ENCODE peak calls at places on chromosomes 5 and 9, in nine cellular contexts. N is A549, C is sigmoid colon, W is transverse colon, E is ovary, O is stomach, A is upper lobe of left lung, P is suprapubic skin, U is HepG2. T is an unnamed sample.
A peak's percentile ranks its signal among the peaks of the same experiment; 100 is the strongest.

GRCh38 chr9:131960805-131961495 is 118.7 kb downstream of the MED27 start:
- DNase-seq in E (no peak), W (no peak), O (no peak), A (no peak), U (no peak), N (no peak), P (no peak), C (no peak), T (no peak)

GRCh38 chr9:71795097-71795807 is 26.9 kb upstream of the CEMIP2 start:
- DNase-seq in O (no peak), C (no peak), E (no peak), P (no peak), W (no peak), A (no peak), N (no peak), U (no peak), T (no peak)

GRCh38 chr5:141989720-141990119 is 20.8 kb downstream of the RNF14 start:
- DNase-seq in W (no peak), C (no peak), A (no peak), U (no peak), E (no peak), N (no peak), O (no peak), P (no peak), T (no peak)

GRCh38 chr5:180007582-180007981 is 64.0 kb downstream of the RNF130 start:
- DNase-seq in O (no peak), N (no peak), E (no peak), C (no peak), W (no peak), U (no peak), P (no peak), A (no peak), T (no peak)

GRCh38 chr5:75522025-75522424 is 10.3 kb downstream of the POLK start:
- DNase-seq in E (no peak), A (no peak), W (no peak), P (no peak), O (no peak), N (no peak), U (no peak), C (no peak), T (no peak)

GRCh38 chr5:91937121-91937520 is 554.0 kb upstream of the ARRDC3 start:
- DNase-seq in O (no peak), C (no peak), P (no peak), U (no peak), N (no peak), W (no peak), A (no peak), E (no peak), T (no peak)

GRCh38 chr5:76737131-76737556 is 21.2 kb downstream of the F2R start:
- DNase-seq in U (no peak), N (no peak), A (no peak), C (no peak), P (no peak), W (no peak), E (no peak), O (no peak), T (no peak)

GRCh38 chr9:17578911-17579793 is at the start of gene SH3GL2:
- DNase-seq in W (peak; percentile 53), P (no peak), N (peak; percentile 15), U (no peak), C (no peak), O (peak; percentile 82), A (peak; percentile 90), E (peak; percentile 20), T (no peak)

GRCh38 chr5:23730023-23730422 is 222.6 kb downstream of the PRDM9 start:
- DNase-seq in W (no peak), E (no peak), P (no peak), C (no peak), U (no peak), O (no peak), A (no peak), N (no peak), T (no peak)

GRCh38 chr5:96483878-96484277 is 50.8 kb upstream of the PCSK1 start:
- DNase-seq in W (no peak), O (no peak), P (no peak), E (no peak), A (no peak), C (no peak), N (no peak), U (peak; percentile 32), T (no peak)

GRCh38 chr5:148457183-148457620 is 73.4 kb downstream of the FBXO38 start:
- DNase-seq in E (no peak), C (no peak), A (no peak), O (no peak), W (no peak), P (no peak), N (peak; percentile 9), U (no peak), T (no peak)

GRCh38 chr9:124420991-124421543 is 5.8 kb upstream of the PSMB7 start:
- DNase-seq in A (no peak), O (no peak), N (no peak), P (no peak), E (no peak), W (no peak), U (no peak), C (peak; percentile 53), T (no peak)

GRCh38 chr9:14652729-14653377 is 40.4 kb downstream of the ZDHHC21 start:
- DNase-seq in N (no peak), W (no peak), C (no peak), E (no peak), P (no peak), A (no peak), O (no peak), U (peak; percentile 70), T (no peak)
- TF ChIP-seq EP300 in N (no peak), W (no peak), C (no peak), E (no peak), P (no peak), A (no peak), O (no peak), U (no peak), T (no peak)

DNA sequence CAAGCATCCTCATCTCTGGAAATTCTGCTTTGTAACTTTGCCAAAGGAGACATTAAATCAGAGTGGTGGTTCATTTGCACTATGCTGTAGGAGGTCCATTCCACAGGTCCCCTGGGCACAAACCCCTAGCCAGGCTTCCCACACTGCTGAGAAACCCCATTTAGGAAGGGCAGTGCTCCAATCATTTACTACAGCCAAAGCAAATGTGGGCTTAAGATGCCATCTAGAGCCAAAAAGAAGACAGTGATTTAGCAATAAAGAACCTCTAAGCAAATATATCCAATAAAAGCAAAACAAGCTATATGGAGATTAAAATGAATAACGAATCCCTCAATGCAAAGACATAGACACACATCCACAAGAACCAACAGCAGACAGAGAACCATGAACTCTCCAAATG is 129.0 kb upstream of the ALDH1B1 start:
- DNase-seq in O (no peak), C (no peak), E (no peak), P (no peak), U (peak; percentile 7), N (no peak), A (no peak), W (no peak), T (no peak)
- TF ChIP-seq CTCF in O (no peak), C (no peak), E (no peak), P (no peak), U (peak; percentile 62), N (peak; percentile 56), A (no peak), W (no peak), T (no peak)

GRCh38 chr5:61734001-61734400 is 401.9 kb downstream of the ZSWIM6 start:
- DNase-seq in O (no peak), E (no peak), N (no peak), P (no peak), A (no peak), W (no peak), C (no peak), U (no peak), T (no peak)

GRCh38 chr5:61734966-61735365 is 402.9 kb downstream of the ZSWIM6 start:
- DNase-seq in O (no peak), P (no peak), A (no peak), U (no peak), E (no peak), C (no peak), W (no peak), N (no peak), T (no peak)

GRCh38 chr5:61735531-61735930 is 403.5 kb downstream of the ZSWIM6 start:
- DNase-seq in C (no peak), N (no peak), O (no peak), W (no peak), P (no peak), A (no peak), E (no peak), U (no peak), T (no peak)

GRCh38 chr5:61737991-61738390 is 405.9 kb downstream of the ZSWIM6 start:
- DNase-seq in A (no peak), C (no peak), N (no peak), O (no peak), W (no peak), U (no peak), P (no peak), E (no peak), T (no peak)

DNA sequence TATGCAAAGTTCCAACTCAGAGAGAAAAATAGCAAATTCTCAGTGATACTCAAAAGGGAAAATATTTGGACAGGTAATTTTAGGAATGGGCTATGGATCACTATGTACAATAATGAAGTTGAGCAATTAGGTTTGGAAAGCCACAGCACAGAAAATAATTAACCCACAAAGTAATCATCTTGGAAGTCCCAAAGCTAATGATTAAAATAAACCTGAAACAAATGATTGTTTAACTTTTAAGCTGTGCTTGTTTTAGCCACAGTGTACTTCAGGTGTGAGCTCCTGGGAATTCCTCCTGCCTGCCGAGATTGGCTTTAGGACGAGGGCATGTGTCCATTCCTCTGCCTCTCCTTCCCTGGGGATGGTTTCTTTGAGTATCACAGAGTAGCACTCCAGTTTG is 403.9 kb downstream of the ZSWIM6 start:
- DNase-seq in O (no peak), C (no peak), A (no peak), P (no peak), E (no peak), U (no peak), N (no peak), W (no peak), T (no peak)
- TF ChIP-seq EP300 in O (no peak), C (no peak), A (no peak), P (no peak), E (no peak), U (no peak), N (no peak), W (no peak), T (no peak)

GRCh38 chr5:52945040-52945439 is 44.1 kb upstream of the ITGA2 start:
- DNase-seq in C (no peak), O (no peak), E (no peak), U (no peak), N (no peak), W (no peak), P (no peak), A (no peak), T (no peak)

GRCh38 chr5:52947851-52948250 is 41.3 kb upstream of the ITGA2 start:
- DNase-seq in P (no peak), W (no peak), N (no peak), A (no peak), U (no peak), E (no peak), O (no peak), C (no peak), T (no peak)

GRCh38 chr5:52947208-52947607 is 41.9 kb upstream of the ITGA2 start:
- DNase-seq in O (no peak), U (no peak), W (no peak), N (no peak), P (no peak), A (no peak), C (peak; percentile 68), E (peak; percentile 31), T (no peak)

GRCh38 chr5:52943808-52944207 is 45.3 kb upstream of the ITGA2 start:
- DNase-seq in O (no peak), C (no peak), E (no peak), U (no peak), A (peak; percentile 29), N (no peak), P (no peak), W (no peak), T (no peak)

GRCh38 chr5:52943285-52943684 is 45.9 kb upstream of the ITGA2 start:
- DNase-seq in O (no peak), W (no peak), C (no peak), U (peak; percentile 6), P (no peak), N (no peak), E (no peak), A (no peak), T (no peak)
- TF ChIP-seq CTCF in O (no peak), W (no peak), C (no peak), U (no peak), P (no peak), N (no peak), E (no peak), A (no peak), T (no peak)